ENCODE peak calls at places on chromosomes 7 and 10, in five cellular contexts. K, I, H, Q and B are unnamed samples.

GRCh38 chr10:69125554-69125953 is 1.6 kb downstream of the VPS26A start:
- DNase-seq in K (no peak), H (no peak), I (no peak), Q (no peak), B (no peak)

GRCh38 chr7:41731486-41732278 is 28.8 kb upstream of the INHBA start:
- DNase-seq in I (no peak), K (no peak), H (no peak), Q (no peak), B (no peak)

GRCh38 chr10:61175331-61175730 is 231.3 kb upstream of the RHOBTB1 start:
- DNase-seq in I (no peak), K (no peak), Q (peak; percentile 56), H (no peak), B (no peak)

GRCh38 chr10:85597006-85597405 is 769.6 kb downstream of the GRID1 start:
- DNase-seq in I (no peak), K (no peak), Q (no peak), H (no peak), B (no peak)

GRCh38 chr10:116511365-116511764 is 34.4 kb upstream of the PNLIP start:
- DNase-seq in K (no peak), Q (no peak), H (no peak), I (no peak), B (no peak)

GRCh38 chr10:132300582-132300981 is 7.2 kb downstream of the STK32C start:
- DNase-seq in Q (no peak), K (no peak), I (no peak), H (no peak), B (no peak)

GRCh38 chr7:152607007-152607406 is 68.9 kb downstream of the XRCC2 start:
- DNase-seq in Q (no peak), H (no peak), K (no peak), I (no peak), B (no peak)

GRCh38 chr10:89207801-89208551 is 859 bp upstream of the CH25H start:
- DNase-seq in K (no peak), H (no peak), I (peak; percentile 4), Q (no peak), B (no peak)

GRCh38 chr7:108503112-108504026 is 22.6 kb downstream of the PNPLA8 start:
- DNase-seq in K (no peak), I (no peak), H (no peak), Q (no peak), B (no peak)

GRCh38 chr10:116197961-116198360 is 75.0 kb downstream of the GFRA1 start:
- DNase-seq in Q (no peak), K (no peak), H (no peak), I (no peak), B (no peak)

GRCh38 chr10:101145750-101146391 is 14.8 kb downstream of the TLX1 start:
- DNase-seq in K (no peak), H (no peak), Q (no peak), I (no peak), B (no peak)

GRCh38 chr7:82029236-82029635 is 259.4 kb upstream of the HGF start:
- DNase-seq in K (no peak), Q (peak; percentile 53), I (no peak), H (no peak), B (no peak)

GRCh38 chr7:85820702-85821443 is 634.0 kb upstream of the SEMA3D start:
- DNase-seq in H (no peak), K (no peak), I (no peak), Q (no peak), B (no peak)